ENCODE peak calls at places on chromosomes 11 and 22, in six cellular contexts. J, F, H, B, K and V are unnamed samples.

GRCh38 chr11:13104619-13105236 is 95.6 kb downstream of the RASSF10 start:
- DNase-seq in K (peak; percentile 88), B (no peak), H (no peak), F (no peak), J (no peak), V (no peak)

GRCh38 chr11:9150944-9151343 is 59.5 kb upstream of the SCUBE2 start:
- DNase-seq in F (no peak), J (no peak), B (no peak), H (no peak), K (peak; percentile 44), V (no peak)

GRCh38 chr22:20164863-20165262 is 14.0 kb upstream of the CCDC188 start:
- DNase-seq in F (no peak), H (no peak), K (no peak), J (no peak), B (no peak), V (no peak)

GRCh38 chr11:8732748-8733241 is 50.2 kb downstream of the RPL27A start:
- DNase-seq in J (no peak), B (no peak), H (no peak), F (no peak), K (peak; percentile 84), V (peak; percentile 94)

GRCh38 chr11:105609832-105610781 is at the start of gene GRIA4:
- DNase-seq in H (peak; percentile 53), F (peak; percentile 18), J (peak; percentile 76), K (peak; percentile 29), B (no peak), V (peak; percentile 71)

GRCh38 chr22:24695958-24696511 is 78.5 kb downstream of the PIWIL3 start:
- DNase-seq in H (peak; percentile 55), K (no peak), B (no peak), F (peak; percentile 52), J (peak; percentile 42), V (no peak)

GRCh38 chr22:21042978-21043855 is 2.5 kb upstream of the LRRC74B start:
- DNase-seq in H (peak; percentile 59), B (no peak), F (peak; percentile 50), J (no peak), K (no peak), V (no peak)

GRCh38 chr22:44571566-44572413 is 73.8 kb upstream of the RTL6 start:
- DNase-seq in K (no peak), F (no peak), H (peak; percentile 39), J (no peak), B (no peak), V (no peak)

GRCh38 chr22:42283288-42284229 is 13.1 kb upstream of the TCF20 start:
- DNase-seq in B (no peak), J (peak; percentile 68), H (no peak), F (no peak), K (no peak), V (no peak)

GRCh38 chr11:122863704-122864326 is 18.7 kb upstream of the JHY start:
- DNase-seq in K (peak; percentile 56), F (peak; percentile 29), B (peak; percentile 63), H (peak; percentile 72), J (peak; percentile 53), V (no peak)

GRCh38 chr11:60119708-60120107 is 31.2 kb downstream of the MS4A2 start:
- DNase-seq in B (no peak), K (no peak), F (no peak), H (no peak), J (no peak), V (no peak)

GRCh38 chr11:19241260-19242183 is 777 bp upstream of the E2F8 start:
- DNase-seq in F (peak; percentile 80), H (no peak), B (peak; percentile 58), J (peak; percentile 68), K (peak; percentile 8), V (no peak)

GRCh38 chr11:47592970-47593369 is 1.2 kb downstream of the C1QTNF4 start:
- DNase-seq in B (no peak), J (no peak), H (no peak), F (no peak), K (no peak), V (no peak)

GRCh38 chr22:39808087-39808486 is 85.5 kb downstream of the ENTHD1 start:
- DNase-seq in K (peak; percentile 28), B (no peak), J (no peak), F (peak; percentile 56), H (peak; percentile 63), V (no peak)

GRCh38 chr11:76564400-76564799 is 106.1 kb downstream of the LRRC32 start:
- DNase-seq in H (no peak), J (no peak), B (no peak), K (no peak), F (no peak), V (no peak)

GRCh38 chr11:92735039-92735438 is 234.4 kb upstream of the MTNR1B start:
- DNase-seq in F (no peak), J (no peak), B (peak; percentile 12), K (no peak), H (no peak), V (no peak)
- TF ChIP-seq CTCF in F (no peak), J (peak; percentile 49), B (peak; percentile 13), K (no peak), H (no peak), V (no peak)

GRCh38 chr11:111421251-111421650 is 42.2 kb upstream of the POU2AF1 start:
- DNase-seq in H (no peak), K (no peak), F (no peak), B (no peak), J (no peak), V (no peak)

GRCh38 chr11:111426615-111427014 is 47.5 kb upstream of the POU2AF1 start:
- DNase-seq in J (no peak), K (no peak), H (no peak), B (peak; percentile 68), F (peak; percentile 38), V (no peak)

GRCh38 chr11:111422494-111423249 is 43.6 kb upstream of the POU2AF1 start:
- DNase-seq in K (no peak), H (peak; percentile 85), B (no peak), J (peak; percentile 75), F (peak; percentile 71), V (no peak)

GRCh38 chr11:111419641-111420327 is 40.7 kb upstream of the POU2AF1 start:
- DNase-seq in F (no peak), H (no peak), B (no peak), K (no peak), J (no peak), V (no peak)

DNA sequence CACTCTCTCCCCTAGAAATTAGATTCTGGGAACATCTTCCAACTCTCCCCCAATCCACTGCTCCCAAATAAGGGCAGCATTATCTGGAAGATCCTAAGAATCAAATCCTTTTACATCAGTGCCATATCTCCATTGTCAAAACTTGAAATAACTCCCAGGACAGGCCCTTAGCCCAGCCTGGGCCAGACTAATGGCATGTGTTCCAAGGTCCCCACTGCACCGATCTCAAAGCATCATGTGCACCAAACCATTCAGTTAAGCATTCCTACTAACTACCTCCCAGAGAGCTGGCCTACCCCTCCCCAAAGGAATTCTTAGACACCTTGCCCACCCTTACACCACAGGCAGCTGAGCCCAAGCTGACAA is 44.2 kb upstream of the POU2AF1 start:
- DNase-seq in J (no peak), K (no peak), H (no peak), B (no peak), F (no peak), V (no peak)
- H3K27ac ChIP-seq in J (no peak overlapping the region), K (no peak overlapping the region), H (peak overlapping the region; percentile 40), B (no peak overlapping the region), F (no peak overlapping the region), V (no peak overlapping the region)

GRCh38 chr11:118791015-118791960 is at the start of gene DDX6:
- DNase-seq in J (peak; percentile 92), F (peak; percentile 88), K (peak; percentile 86), H (peak; percentile 95), B (peak; percentile 88), V (peak; percentile 94)
- TF ChIP-seq CTCF in J (peak; percentile 25), F (no peak), K (peak; percentile 7), H (peak; percentile 34), B (peak; percentile 17), V (no peak)

GRCh38 chr11:112776834-112777793 is 184.1 kb upstream of the NCAM1 start:
- DNase-seq in H (no peak), J (peak; percentile 71), F (no peak), B (no peak), K (no peak), V (no peak)
- H3K27ac ChIP-seq in H (no peak overlapping the region), J (peak overlapping the region; percentile 78), F (no peak overlapping the region), B (no peak overlapping the region), K (no peak overlapping the region), V (no peak overlapping the region)

GRCh38 chr11:78147807-78148206 is 8.4 kb upstream of the ALG8 start:
- DNase-seq in B (no peak), K (no peak), J (no peak), H (no peak), F (no peak), V (no peak)

GRCh38 chr11:78150754-78151153 is 11.3 kb upstream of the ALG8 start:
- DNase-seq in K (no peak), H (no peak), F (no peak), B (no peak), J (no peak), V (no peak)

GRCh38 chr11:78151804-78152203 is 12.4 kb upstream of the ALG8 start:
- DNase-seq in F (no peak), B (no peak), H (no peak), J (no peak), K (no peak), V (no peak)

GRCh38 chr11:78150346-78150745 is 10.9 kb upstream of the ALG8 start:
- DNase-seq in F (no peak), K (no peak), J (no peak), H (no peak), B (no peak), V (no peak)

DNA sequence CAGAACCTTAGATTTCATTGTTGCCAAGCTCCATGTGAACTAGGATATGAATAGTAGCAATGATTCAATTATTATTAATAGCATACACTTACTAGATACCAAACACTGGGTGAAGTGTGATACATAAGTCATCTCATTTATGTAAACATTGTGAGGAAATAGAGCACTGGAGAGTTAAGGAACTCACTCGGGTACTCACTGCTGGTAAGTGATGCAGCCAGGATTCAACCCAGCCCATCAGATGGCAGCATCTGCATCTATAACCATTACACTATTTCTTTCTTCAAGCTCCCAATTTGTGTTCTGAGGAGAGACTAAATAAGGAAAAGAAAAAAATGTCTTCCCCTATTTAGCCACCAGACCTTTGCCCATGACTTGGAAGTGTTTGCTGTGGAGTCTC is 10.2 kb upstream of the ALG8 start:
- DNase-seq in H (no peak), B (peak; percentile 39), F (no peak), J (no peak), K (peak; percentile 79), V (no peak)
- TF ChIP-seq CTCF in H (no peak), B (no peak), F (no peak), J (peak; percentile 46), K (no peak), V (no peak)